ENCODE peak calls at places on chromosomes 12 and 14, in seven cellular contexts. One of them, this sample, is unnamed.

GRCh38 chr14:41925409-41925808 is 318.7 kb downstream of the LRFN5 start:
- DNase-seq in GM12865: no peak
- DNase-seq in stimulated activated CD4-positive, alpha-beta T cell treated with anti-CD3 and anti-CD28 coated beads, TNF-alpha, amount 100 ng/mL, for 1 hour: no peak
- DNase-seq in cardiac fibroblast: peak; percentile 8
- DNase-seq in ACHN: peak; percentile 32
- DNase-seq in putamen: peak; percentile 1
- DNase-seq in mesendoderm: peak; percentile 37
- DNase-seq in this sample: no peak

GRCh38 chr12:101375573-101375972 is 32.0 kb downstream of the ARL1 start:
- DNase-seq in ACHN: no peak
- DNase-seq in stimulated activated CD4-positive, alpha-beta T cell treated with anti-CD3 and anti-CD28 coated beads, TNF-alpha, amount 100 ng/mL, for 1 hour: no peak
- DNase-seq in cardiac fibroblast: no peak
- DNase-seq in mesendoderm: no peak
- DNase-seq in GM12865: no peak
- DNase-seq in putamen: no peak
- DNase-seq in this sample: no peak

GRCh38 chr12:131904346-131904745 is 9.9 kb downstream of the ULK1 start:
- DNase-seq in putamen: no peak
- DNase-seq in mesendoderm: no peak
- DNase-seq in stimulated activated CD4-positive, alpha-beta T cell treated with anti-CD3 and anti-CD28 coated beads, TNF-alpha, amount 100 ng/mL, for 1 hour: no peak
- DNase-seq in ACHN: no peak
- DNase-seq in GM12865: no peak
- DNase-seq in cardiac fibroblast: no peak
- DNase-seq in this sample: no peak

GRCh38 chr14:104851896-104852663 is 13.0 kb upstream of the CEP170B start:
- DNase-seq in putamen: no peak
- DNase-seq in ACHN: no peak
- DNase-seq in mesendoderm: no peak
- DNase-seq in cardiac fibroblast: no peak
- DNase-seq in stimulated activated CD4-positive, alpha-beta T cell treated with anti-CD3 and anti-CD28 coated beads, TNF-alpha, amount 100 ng/mL, for 1 hour: no peak
- DNase-seq in GM12865: no peak
- DNase-seq in this sample: no peak

GRCh38 chr12:86711716-86712115 is 455.5 kb upstream of the MGAT4C start:
- DNase-seq in mesendoderm: no peak
- DNase-seq in ACHN: peak; percentile 5
- DNase-seq in GM12865: no peak
- DNase-seq in cardiac fibroblast: peak; percentile 18
- DNase-seq in stimulated activated CD4-positive, alpha-beta T cell treated with anti-CD3 and anti-CD28 coated beads, TNF-alpha, amount 100 ng/mL, for 1 hour: no peak
- DNase-seq in putamen: no peak
- DNase-seq in this sample: peak; percentile 9

GRCh38 chr14:106417224-106418049 is 891.1 kb downstream of the TMEM121 start:
- DNase-seq in ACHN: peak; percentile 22
- DNase-seq in stimulated activated CD4-positive, alpha-beta T cell treated with anti-CD3 and anti-CD28 coated beads, TNF-alpha, amount 100 ng/mL, for 1 hour: peak; percentile 91
- DNase-seq in putamen: no peak
- DNase-seq in cardiac fibroblast: peak; percentile 46
- DNase-seq in GM12865: peak; percentile 93
- DNase-seq in mesendoderm: peak; percentile 59
- DNase-seq in this sample: peak; percentile 47

GRCh38 chr12:53267309-53268008 is 640 bp upstream of the ESPL1 start:
- DNase-seq in cardiac fibroblast: no peak
- DNase-seq in mesendoderm: no peak
- DNase-seq in GM12865: no peak
- DNase-seq in ACHN: no peak
- DNase-seq in stimulated activated CD4-positive, alpha-beta T cell treated with anti-CD3 and anti-CD28 coated beads, TNF-alpha, amount 100 ng/mL, for 1 hour: no peak
- DNase-seq in putamen: no peak
- DNase-seq in this sample: no peak

GRCh38 chr12:89335452-89336244 is 16.7 kb downstream of the DUSP6 start:
- DNase-seq in putamen: no peak
- DNase-seq in ACHN: no peak
- DNase-seq in mesendoderm: peak; percentile 61
- DNase-seq in stimulated activated CD4-positive, alpha-beta T cell treated with anti-CD3 and anti-CD28 coated beads, TNF-alpha, amount 100 ng/mL, for 1 hour: no peak
- DNase-seq in GM12865: no peak
- DNase-seq in cardiac fibroblast: no peak
- DNase-seq in this sample: no peak

GRCh38 chr12:102518871-102519270 is 38.5 kb upstream of the IGF1 start:
- DNase-seq in mesendoderm: no peak
- DNase-seq in stimulated activated CD4-positive, alpha-beta T cell treated with anti-CD3 and anti-CD28 coated beads, TNF-alpha, amount 100 ng/mL, for 1 hour: no peak
- DNase-seq in GM12865: no peak
- DNase-seq in ACHN: no peak
- DNase-seq in cardiac fibroblast: no peak
- DNase-seq in putamen: no peak
- DNase-seq in this sample: no peak

GRCh38 chr14:68886109-68886434 is 93.0 kb downstream of the ACTN1 start:
- DNase-seq in cardiac fibroblast: no peak
- DNase-seq in GM12865: no peak
- DNase-seq in mesendoderm: peak; percentile 36
- DNase-seq in stimulated activated CD4-positive, alpha-beta T cell treated with anti-CD3 and anti-CD28 coated beads, TNF-alpha, amount 100 ng/mL, for 1 hour: no peak
- DNase-seq in ACHN: no peak
- DNase-seq in putamen: no peak
- DNase-seq in this sample: no peak

GRCh38 chr14:61452452-61452851 is 131.1 kb downstream of the PRKCH start:
- DNase-seq in stimulated activated CD4-positive, alpha-beta T cell treated with anti-CD3 and anti-CD28 coated beads, TNF-alpha, amount 100 ng/mL, for 1 hour: no peak
- DNase-seq in cardiac fibroblast: no peak
- DNase-seq in GM12865: peak; percentile 69
- DNase-seq in putamen: no peak
- DNase-seq in mesendoderm: no peak
- DNase-seq in ACHN: no peak
- DNase-seq in this sample: no peak

GRCh38 chr12:12661086-12661485 is 34.9 kb downstream of the GPR19 start:
- DNase-seq in GM12865: no peak
- DNase-seq in putamen: no peak
- DNase-seq in stimulated activated CD4-positive, alpha-beta T cell treated with anti-CD3 and anti-CD28 coated beads, TNF-alpha, amount 100 ng/mL, for 1 hour: no peak
- DNase-seq in mesendoderm: peak; percentile 23
- DNase-seq in cardiac fibroblast: peak; percentile 88
- DNase-seq in ACHN: peak; percentile 69
- DNase-seq in this sample: peak; percentile 35

GRCh38 chr12:130421896-130422295 is 84.2 kb downstream of the PIWIL1 start:
- DNase-seq in GM12865: no peak
- DNase-seq in ACHN: no peak
- DNase-seq in cardiac fibroblast: no peak
- DNase-seq in mesendoderm: no peak
- DNase-seq in stimulated activated CD4-positive, alpha-beta T cell treated with anti-CD3 and anti-CD28 coated beads, TNF-alpha, amount 100 ng/mL, for 1 hour: no peak
- DNase-seq in putamen: no peak
- DNase-seq in this sample: no peak

GRCh38 chr12:113397497-113398197 is 6.0 kb downstream of the SDS start:
- DNase-seq in cardiac fibroblast: no peak
- DNase-seq in mesendoderm: no peak
- DNase-seq in putamen: no peak
- DNase-seq in GM12865: no peak
- DNase-seq in ACHN: no peak
- DNase-seq in stimulated activated CD4-positive, alpha-beta T cell treated with anti-CD3 and anti-CD28 coated beads, TNF-alpha, amount 100 ng/mL, for 1 hour: no peak
- DNase-seq in this sample: no peak

GRCh38 chr12:39145175-39145999 is 240.0 kb upstream of the CPNE8 start:
- DNase-seq in mesendoderm: peak; percentile 61
- DNase-seq in stimulated activated CD4-positive, alpha-beta T cell treated with anti-CD3 and anti-CD28 coated beads, TNF-alpha, amount 100 ng/mL, for 1 hour: peak; percentile 8
- DNase-seq in GM12865: no peak
- DNase-seq in ACHN: peak; percentile 77
- DNase-seq in putamen: peak; percentile 19
- DNase-seq in cardiac fibroblast: peak; percentile 20
- DNase-seq in this sample: peak; percentile 38

GRCh38 chr12:106249411-106250135 is 1.8 kb upstream of the CKAP4 start:
- DNase-seq in mesendoderm: no peak
- DNase-seq in stimulated activated CD4-positive, alpha-beta T cell treated with anti-CD3 and anti-CD28 coated beads, TNF-alpha, amount 100 ng/mL, for 1 hour: no peak
- DNase-seq in ACHN: no peak
- DNase-seq in cardiac fibroblast: no peak
- DNase-seq in putamen: no peak
- DNase-seq in GM12865: peak; percentile 89
- DNase-seq in this sample: no peak

This sample was measured in SJSA1.